ENCODE peak calls at places on chromosomes 1 and 21, in ten cellular contexts. Q is A549; A is activated naive CD8-positive, alpha-beta T cell treated with anti-CD3 and anti-CD28 coated beads, Interleukin-2, amount 50 U/mL, for 24 hours; R is activated CD4-positive, CD25-positive, alpha-beta regulatory T cell treated with anti-CD3 and anti-CD28 coated beads, Interleukin-2, amount 50 U/mL, for 24 hours; E is CD8-positive, alpha-beta T cell; J is activated CD8-positive, alpha-beta T cell treated with anti-CD3 and anti-CD28 coated beads for 36 hours; P is activated B cell treated with CpG ODN at 0.5 μM for 24 hours; N is left colon; C is gastrocnemius medialis; F is left ventricle myocardium superior. S is an unnamed sample.

GRCh38 chr1:164794310-164794709 is 235.3 kb downstream of the PBX1 start:
- ATAC-seq in Q (peak), A (no peak), R (no peak), E (no peak), J (no peak), P (no peak), N (no peak), C (peak), F (peak), S (no peak)

GRCh38 chr21:37208741-37209225 is 58.4 kb downstream of the VPS26C start:
- ATAC-seq in Q (no peak), A (no peak), R (peak), E (no peak), J (no peak), P (peak), N (peak), C (no peak), F (peak), S (peak)

GRCh38 chr1:225454067-225454618 is 26.3 kb upstream of the LBR start:
- ATAC-seq in Q (peak), A (peak), R (peak), E (no peak), J (peak), P (no peak), N (no peak), C (no peak), F (no peak), S (peak)

GRCh38 chr1:228723287-228723686 is 12.0 kb upstream of the RHOU start:
- ATAC-seq in Q (no peak), A (no peak), R (no peak), E (no peak), J (no peak), P (no peak), N (no peak), C (no peak), F (no peak), S (no peak)

GRCh38 chr1:63277195-63278192 is 44.9 kb upstream of the FOXD3 start:
- ATAC-seq in Q (no peak), A (no peak), R (no peak), E (no peak), J (no peak), P (no peak), N (peak), C (no peak), F (no peak), S (no peak)

GRCh38 chr1:207876129-207876528 is 34.8 kb downstream of the CD34 start:
- ATAC-seq in Q (peak), A (peak), R (no peak), E (no peak), J (no peak), P (peak), N (no peak), C (no peak), F (peak), S (peak)

GRCh38 chr1:93427656-93428055 is 20.3 kb upstream of the FNBP1L start:
- ATAC-seq in Q (no peak), A (no peak), R (no peak), E (no peak), J (no peak), P (no peak), N (no peak), C (no peak), F (peak), S (no peak)

GRCh38 chr1:17274186-17275170 is 25.6 kb downstream of the PADI3 start:
- ATAC-seq in Q (peak), A (peak), R (no peak), E (no peak), J (peak), P (no peak), N (peak), C (no peak), F (peak), S (no peak)

GRCh38 chr1:27601771-27602509 is 2.0 kb downstream of the AHDC1 start:
- ATAC-seq in Q (peak), A (no peak), R (no peak), E (no peak), J (no peak), P (peak), N (peak), C (peak), F (peak), S (peak)

GRCh38 chr1:29569971-29570634 is 333.8 kb downstream of the PTPRU start:
- ATAC-seq in Q (peak), A (no peak), R (no peak), E (no peak), J (no peak), P (no peak), N (no peak), C (peak), F (no peak), S (no peak)

GRCh38 chr1:16020325-16020724 is 1.5 kb upstream of the CLCNKA start:
- ATAC-seq in Q (no peak), A (no peak), R (no peak), E (no peak), J (no peak), P (no peak), N (no peak), C (no peak), F (peak), S (no peak)

GRCh38 chr1:2523191-2523890 is 3.1 kb downstream of the PANK4 start:
- ATAC-seq in Q (no peak), A (no peak), R (no peak), E (peak), J (peak), P (no peak), N (no peak), C (no peak), F (no peak), S (no peak)

GRCh38 chr1:109850827-109851226 is 59.8 kb upstream of the CSF1 start:
- ATAC-seq in Q (no peak), A (peak), R (peak), E (no peak), J (no peak), P (no peak), N (no peak), C (no peak), F (no peak), S (no peak)

S was measured in stimulated activated memory B cell treated with anti-CD40 and anti-IgM and Interleukin-4, amounts not matched to agents 10 μg/mL and 1 μg/mL and 100 μg/mL, for 72 hours.